ENCODE peak calls at places on chromosomes 11 and 22, in nine cellular contexts. O is NCI-H2227 treated with DMSO at 0.1 percent for 48 hours, I is KBM-7, N is cardiac fibroblast, Z is GOT3, D is AG20443, A is activated T-helper 1 cell treated with Interleukin-2 at 50 U/mL for 16 hours, R is neural progenitor cell, G is type B pancreatic cell. C is an unnamed sample.

GRCh38 chr11:130124096-130124495 is 35.5 kb upstream of the ST14 start:
- DNase-seq in A (no peak), D (peak), R (no peak), O (no peak), G (no peak), Z (no peak), N (peak), I (peak), C (no peak)

GRCh38 chr22:45304971-45305370 is 4.8 kb upstream of the FAM118A start:
- DNase-seq in G (no peak), I (no peak), O (no peak), Z (no peak), R (no peak), A (no peak), N (no peak), D (no peak), C (no peak)

GRCh38 chr22:49236541-49237075 is 591.1 kb downstream of the BRD1 start:
- DNase-seq in Z (no peak), A (no peak), O (no peak), N (no peak), G (peak), I (no peak), R (no peak), D (no peak), C (no peak)

GRCh38 chr11:12269104-12269441 is 108.3 kb upstream of the PARVA start:
- DNase-seq in D (peak), N (peak), I (peak), O (no peak), G (no peak), A (no peak), Z (peak), R (no peak), C (peak)

GRCh38 chr11:38176812-38177322 is 1578.8 kb upstream of the RAG2 start:
- DNase-seq in O (no peak), D (no peak), Z (no peak), G (no peak), A (no peak), R (no peak), I (no peak), N (no peak), C (no peak)

GRCh38 chr11:34654491-34655334 is 33.8 kb downstream of the EHF start:
- DNase-seq in D (peak), G (no peak), O (no peak), N (peak), Z (no peak), R (no peak), I (peak), A (no peak), C (no peak)

GRCh38 chr22:46863794-46864193 is 101.3 kb downstream of the TBC1D22A start:
- DNase-seq in I (no peak), N (no peak), D (no peak), Z (no peak), G (no peak), R (no peak), A (no peak), O (no peak), C (no peak)

GRCh38 chr11:128669491-128669890 is 24.4 kb upstream of the FLI1 start:
- DNase-seq in Z (no peak), N (peak), A (no peak), D (peak), R (no peak), I (no peak), G (no peak), O (no peak), C (no peak)